ENCODE peak calls at places on chromosomes 7 and 10, in ten cellular contexts. C is activated T-helper 1 cell treated with Interleukin-2 at 50 U/mL for 16 hours; Q is HCEC 1CT; G is activated CD4-positive, alpha-beta T cell treated with anti-CD3 and anti-CD28 coated beads, Interleukin-2, amount 50 U/mL, for 24 hours; N is posterior cingulate gyrus; A is left ventricle myocardium inferior; E is left lobe of liver; O is astrocyte of the spinal cord; K is CD4-positive, alpha-beta T cell; T is NCI-H1105. M is an unnamed sample.

GRCh38 chr7:157627646-157628045 is 290.8 kb downstream of the DNAJB6 start:
- DNase-seq in C (no peak), A (no peak), E (no peak), G (no peak), O (no peak), K (no peak), Q (no peak), N (no peak), T (no peak), M (no peak)

GRCh38 chr10:26879744-26880143 is 19.0 kb upstream of the ABI1 start:
- DNase-seq in O (no peak), N (no peak), K (no peak), E (no peak), T (peak), Q (no peak), C (no peak), A (no peak), G (no peak), M (no peak)

GRCh38 chr7:6489612-6490011 is 41.9 kb upstream of the DAGLB start:
- DNase-seq in C (no peak), Q (peak), N (no peak), T (no peak), E (no peak), K (no peak), A (no peak), G (no peak), O (no peak), M (peak)

GRCh38 chr10:59674211-59674836 is 35.3 kb downstream of the SLC16A9 start:
- DNase-seq in T (no peak), A (no peak), O (peak), C (no peak), N (no peak), K (no peak), G (no peak), E (no peak), Q (peak), M (peak)

GRCh38 chr10:11631890-11632587 is 20.6 kb upstream of the USP6NL start:
- DNase-seq in C (no peak), T (no peak), N (no peak), O (no peak), E (no peak), K (no peak), A (no peak), Q (no peak), G (no peak), M (no peak)

GRCh38 chr7:158327571-158328180 is 259.9 kb downstream of the PTPRN2 start:
- DNase-seq in A (no peak), O (no peak), Q (no peak), T (no peak), C (no peak), N (no peak), G (no peak), E (no peak), K (no peak), M (no peak)

GRCh38 chr7:112362796-112363195 is 87.5 kb upstream of the IFRD1 start:
- DNase-seq in N (no peak), A (no peak), G (no peak), E (no peak), C (no peak), K (no peak), Q (no peak), T (peak), O (peak), M (peak)

GRCh38 chr10:93235686-93236085 is 162.0 kb downstream of the CYP26A1 start:
- DNase-seq in T (no peak), G (no peak), A (no peak), N (no peak), O (no peak), Q (peak), E (peak), K (no peak), C (no peak), M (peak)

GRCh38 chr10:54800677-54801480 is at the start of gene PCDH15:
- DNase-seq in C (no peak), N (no peak), G (no peak), O (peak), K (no peak), Q (no peak), A (no peak), E (no peak), T (peak), M (no peak)

GRCh38 chr7:114414151-114415053 is at the start of gene FOXP2:
- DNase-seq in N (no peak), A (no peak), O (peak), T (peak), G (no peak), C (no peak), K (no peak), Q (peak), E (no peak), M (peak)

GRCh38 chr10:132229834-132230556 is 43.2 kb downstream of the DPYSL4 start:
- DNase-seq in K (peak), A (no peak), E (no peak), C (no peak), T (no peak), G (no peak), O (no peak), Q (peak), N (no peak), M (no peak)

GRCh38 chr10:14801693-14802092 is 27.0 kb upstream of the FAM107B start:
- DNase-seq in O (no peak), E (no peak), K (no peak), C (no peak), G (no peak), A (no peak), N (no peak), T (no peak), Q (no peak), M (no peak)

GRCh38 chr7:22549051-22549450 is 49.1 kb upstream of the STEAP1B start:
- DNase-seq in A (no peak), O (no peak), K (no peak), E (no peak), G (no peak), T (no peak), N (no peak), Q (no peak), C (no peak), M (no peak)

GRCh38 chr10:8586504-8586903 is 532.0 kb downstream of the GATA3 start:
- DNase-seq in O (no peak), E (no peak), G (no peak), Q (no peak), A (no peak), T (no peak), C (no peak), N (no peak), K (no peak), M (no peak)

GRCh38 chr7:71637578-71637977 is 505.6 kb downstream of the GALNT17 start:
- DNase-seq in A (no peak), C (no peak), O (peak), Q (no peak), T (no peak), E (no peak), G (no peak), K (no peak), N (no peak), M (peak)

GRCh38 chr10:124306922-124307371 is 111.8 kb downstream of the OAT start:
- DNase-seq in C (no peak), Q (no peak), K (no peak), N (no peak), G (no peak), E (no peak), T (no peak), A (no peak), O (no peak), M (peak)

GRCh38 chr10:79203833-79204232 is 135.1 kb downstream of the ZMIZ1 start:
- DNase-seq in Q (no peak), E (no peak), T (no peak), C (no peak), K (no peak), A (no peak), G (no peak), O (no peak), N (peak), M (no peak)

GRCh38 chr7:36747969-36748574 is 23.8 kb upstream of the AOAH start:
- DNase-seq in G (no peak), E (no peak), T (no peak), C (no peak), O (no peak), Q (no peak), A (no peak), N (no peak), K (no peak), M (no peak)

GRCh38 chr7:143205560-143206293 is 16.1 kb upstream of the TAS2R40 start:
- DNase-seq in C (no peak), T (no peak), K (no peak), A (no peak), O (no peak), N (peak), G (no peak), E (no peak), Q (no peak), M (peak)

GRCh38 chr10:46216003-46216634 is 70.7 kb upstream of the ANTXRL start:
- DNase-seq in K (no peak), N (no peak), C (no peak), Q (no peak), G (no peak), A (no peak), E (no peak), O (no peak), T (no peak), M (no peak)

GRCh38 chr10:74332398-74332797 is 181.4 kb downstream of the ADK start:
- DNase-seq in N (no peak), E (no peak), Q (peak), O (peak), T (no peak), K (no peak), A (no peak), G (no peak), C (no peak), M (peak)

M was measured in LHCN-M2.